ENCODE peak calls at places on chromosomes 16 and 17, in nine cellular contexts. One of them, this sample, is unnamed.

GRCh38 chr16:51629602-51630001 is 478.5 kb upstream of the SALL1 start:
- DNase-seq in vagina: no peak
- DNase-seq in HFFc6: no peak
- DNase-seq in progenitor cell of endocrine pancreas: no peak
- DNase-seq in RWPE1: no peak
- DNase-seq in glutamatergic neuron: no peak
- DNase-seq in left lung: no peak
- DNase-seq in AG04449: no peak
- DNase-seq in mucosa of descending colon: no peak
- DNase-seq in this sample: no peak

GRCh38 chr17:49819651-49820050 is 28.2 kb downstream of the TAC4 start:
- DNase-seq in vagina: no peak
- DNase-seq in HFFc6: no peak
- DNase-seq in progenitor cell of endocrine pancreas: no peak
- DNase-seq in RWPE1: no peak
- DNase-seq in glutamatergic neuron: no peak
- DNase-seq in left lung: no peak
- DNase-seq in AG04449: no peak
- DNase-seq in mucosa of descending colon: no peak
- DNase-seq in this sample: no peak

GRCh38 chr17:21245703-21246102 is 7.5 kb downstream of the NATD1 start:
- DNase-seq in vagina: no peak
- DNase-seq in HFFc6: no peak
- DNase-seq in progenitor cell of endocrine pancreas: no peak
- DNase-seq in RWPE1: no peak
- DNase-seq in glutamatergic neuron: no peak
- DNase-seq in left lung: no peak
- DNase-seq in AG04449: no peak
- DNase-seq in mucosa of descending colon: no peak
- DNase-seq in this sample: no peak

GRCh38 chr16:50396770-50397525 is 28.2 kb upstream of the BRD7 start:
- DNase-seq in vagina: peak
- DNase-seq in HFFc6: peak
- DNase-seq in progenitor cell of endocrine pancreas: no peak
- DNase-seq in RWPE1: peak
- DNase-seq in glutamatergic neuron: no peak
- DNase-seq in left lung: no peak
- DNase-seq in AG04449: no peak
- DNase-seq in mucosa of descending colon: no peak
- DNase-seq in this sample: no peak

GRCh38 chr16:4071686-4072561 is 44.3 kb downstream of the ADCY9 start:
- DNase-seq in vagina: no peak
- DNase-seq in HFFc6: no peak
- DNase-seq in progenitor cell of endocrine pancreas: no peak
- DNase-seq in RWPE1: no peak
- DNase-seq in glutamatergic neuron: no peak
- DNase-seq in left lung: no peak
- DNase-seq in AG04449: no peak
- DNase-seq in mucosa of descending colon: no peak
- DNase-seq in this sample: no peak

GRCh38 chr16:11325404-11326083 is 19.7 kb upstream of the RMI2 start:
- DNase-seq in vagina: no peak
- DNase-seq in HFFc6: no peak
- DNase-seq in progenitor cell of endocrine pancreas: no peak
- DNase-seq in RWPE1: no peak
- DNase-seq in glutamatergic neuron: no peak
- DNase-seq in left lung: no peak
- DNase-seq in AG04449: no peak
- DNase-seq in mucosa of descending colon: no peak
- DNase-seq in this sample: no peak

GRCh38 chr16:73304008-73304814 is 256.3 kb upstream of the ZFHX3 start:
- DNase-seq in vagina: no peak
- DNase-seq in HFFc6: no peak
- DNase-seq in progenitor cell of endocrine pancreas: no peak
- DNase-seq in RWPE1: no peak
- DNase-seq in glutamatergic neuron: no peak
- DNase-seq in left lung: no peak
- DNase-seq in AG04449: no peak
- DNase-seq in mucosa of descending colon: no peak
- DNase-seq in this sample: no peak

GRCh38 chr17:74404218-74404617 is 27.7 kb upstream of the GPRC5C start:
- DNase-seq in vagina: no peak
- DNase-seq in HFFc6: no peak
- DNase-seq in progenitor cell of endocrine pancreas: no peak
- DNase-seq in RWPE1: no peak
- DNase-seq in glutamatergic neuron: no peak
- DNase-seq in left lung: no peak
- DNase-seq in AG04449: no peak
- DNase-seq in mucosa of descending colon: no peak
- DNase-seq in this sample: no peak

GRCh38 chr17:48113201-48113676 is 5.7 kb downstream of the SNX11 start:
- DNase-seq in vagina: no peak
- DNase-seq in HFFc6: no peak
- DNase-seq in progenitor cell of endocrine pancreas: no peak
- DNase-seq in RWPE1: no peak
- DNase-seq in glutamatergic neuron: no peak
- DNase-seq in left lung: no peak
- DNase-seq in AG04449: no peak
- DNase-seq in mucosa of descending colon: no peak
- DNase-seq in this sample: no peak

GRCh38 chr16:88538366-88539060 is 31.7 kb upstream of the ZC3H18 start:
- DNase-seq in vagina: no peak
- DNase-seq in HFFc6: no peak
- DNase-seq in progenitor cell of endocrine pancreas: no peak
- DNase-seq in RWPE1: no peak
- DNase-seq in glutamatergic neuron: no peak
- DNase-seq in left lung: peak
- DNase-seq in AG04449: no peak
- DNase-seq in mucosa of descending colon: no peak
- DNase-seq in this sample: no peak

GRCh38 chr16:88535857-88536222 is 34.4 kb upstream of the ZC3H18 start:
- DNase-seq in vagina: no peak
- DNase-seq in HFFc6: no peak
- DNase-seq in progenitor cell of endocrine pancreas: no peak
- DNase-seq in RWPE1: no peak
- DNase-seq in glutamatergic neuron: no peak
- DNase-seq in left lung: no peak
- DNase-seq in AG04449: no peak
- DNase-seq in mucosa of descending colon: no peak
- DNase-seq in this sample: no peak

GRCh38 chr16:88536510-88536909 is 33.7 kb upstream of the ZC3H18 start:
- DNase-seq in vagina: no peak
- DNase-seq in HFFc6: no peak
- DNase-seq in progenitor cell of endocrine pancreas: no peak
- DNase-seq in RWPE1: no peak
- DNase-seq in glutamatergic neuron: no peak
- DNase-seq in left lung: peak
- DNase-seq in AG04449: no peak
- DNase-seq in mucosa of descending colon: no peak
- DNase-seq in this sample: no peak

GRCh38 chr16:88537864-88538263 is 32.3 kb upstream of the ZC3H18 start:
- DNase-seq in vagina: no peak
- DNase-seq in HFFc6: no peak
- DNase-seq in progenitor cell of endocrine pancreas: no peak
- DNase-seq in RWPE1: no peak
- DNase-seq in glutamatergic neuron: no peak
- DNase-seq in left lung: peak
- DNase-seq in AG04449: no peak
- DNase-seq in mucosa of descending colon: no peak
- DNase-seq in this sample: no peak

GRCh38 chr16:88536971-88537751 is 33.0 kb upstream of the ZC3H18 start:
- DNase-seq in vagina: no peak
- DNase-seq in HFFc6: no peak
- DNase-seq in progenitor cell of endocrine pancreas: no peak
- DNase-seq in RWPE1: peak
- DNase-seq in glutamatergic neuron: no peak
- DNase-seq in left lung: peak
- DNase-seq in AG04449: no peak
- DNase-seq in mucosa of descending colon: no peak
- DNase-seq in this sample: no peak
- TF ChIP-seq CTCF in vagina: no peak
- TF ChIP-seq CTCF in HFFc6: no peak
- TF ChIP-seq CTCF in progenitor cell of endocrine pancreas: peak
- TF ChIP-seq CTCF in RWPE1: peak
- TF ChIP-seq CTCF in glutamatergic neuron: no peak
- TF ChIP-seq CTCF in left lung: no peak
- TF ChIP-seq CTCF in AG04449: no peak
- TF ChIP-seq CTCF in mucosa of descending colon: no peak
- TF ChIP-seq CTCF in this sample: no peak

GRCh38 chr16:27229891-27230470 is 26.7 kb downstream of the KDM8 start:
- DNase-seq in vagina: no peak
- DNase-seq in HFFc6: no peak
- DNase-seq in progenitor cell of endocrine pancreas: no peak
- DNase-seq in RWPE1: no peak
- DNase-seq in glutamatergic neuron: no peak
- DNase-seq in left lung: peak
- DNase-seq in AG04449: no peak
- DNase-seq in mucosa of descending colon: no peak
- DNase-seq in this sample: no peak

GRCh38 chr16:27231692-27232060 is 28.4 kb downstream of the KDM8 start:
- DNase-seq in vagina: no peak
- DNase-seq in HFFc6: no peak
- DNase-seq in progenitor cell of endocrine pancreas: no peak
- DNase-seq in RWPE1: no peak
- DNase-seq in glutamatergic neuron: no peak
- DNase-seq in left lung: peak
- DNase-seq in AG04449: no peak
- DNase-seq in mucosa of descending colon: no peak
- DNase-seq in this sample: no peak

GRCh38 chr16:27228621-27229501 is 25.5 kb downstream of the KDM8 start:
- DNase-seq in vagina: no peak
- DNase-seq in HFFc6: no peak
- DNase-seq in progenitor cell of endocrine pancreas: no peak
- DNase-seq in RWPE1: no peak
- DNase-seq in glutamatergic neuron: peak
- DNase-seq in left lung: peak
- DNase-seq in AG04449: no peak
- DNase-seq in mucosa of descending colon: no peak
- DNase-seq in this sample: no peak

GRCh38 chr16:27232061-27232841 is 28.9 kb downstream of the KDM8 start:
- DNase-seq in vagina: no peak
- DNase-seq in HFFc6: no peak
- DNase-seq in progenitor cell of endocrine pancreas: no peak
- DNase-seq in RWPE1: no peak
- DNase-seq in glutamatergic neuron: no peak
- DNase-seq in left lung: no peak
- DNase-seq in AG04449: no peak
- DNase-seq in mucosa of descending colon: no peak
- DNase-seq in this sample: no peak

GRCh38 chr16:27230562-27230991 is 27.3 kb downstream of the KDM8 start:
- DNase-seq in vagina: no peak
- DNase-seq in HFFc6: no peak
- DNase-seq in progenitor cell of endocrine pancreas: no peak
- DNase-seq in RWPE1: no peak
- DNase-seq in glutamatergic neuron: no peak
- DNase-seq in left lung: peak
- DNase-seq in AG04449: no peak
- DNase-seq in mucosa of descending colon: peak
- DNase-seq in this sample: no peak
- TF ChIP-seq CTCF in vagina: no peak
- TF ChIP-seq CTCF in HFFc6: peak
- TF ChIP-seq CTCF in progenitor cell of endocrine pancreas: peak
- TF ChIP-seq CTCF in RWPE1: no peak
- TF ChIP-seq CTCF in glutamatergic neuron: no peak
- TF ChIP-seq CTCF in left lung: no peak
- TF ChIP-seq CTCF in AG04449: no peak
- TF ChIP-seq CTCF in mucosa of descending colon: peak
- TF ChIP-seq CTCF in this sample: no peak

GRCh38 chr16:85348921-85349334 is 236.7 kb upstream of the CIBAR2 start:
- DNase-seq in vagina: no peak
- DNase-seq in HFFc6: no peak
- DNase-seq in progenitor cell of endocrine pancreas: no peak
- DNase-seq in RWPE1: no peak
- DNase-seq in glutamatergic neuron: no peak
- DNase-seq in left lung: no peak
- DNase-seq in AG04449: no peak
- DNase-seq in mucosa of descending colon: no peak
- DNase-seq in this sample: no peak

GRCh38 chr16:85345129-85345639 is 232.9 kb upstream of the CIBAR2 start:
- DNase-seq in vagina: no peak
- DNase-seq in HFFc6: no peak
- DNase-seq in progenitor cell of endocrine pancreas: no peak
- DNase-seq in RWPE1: no peak
- DNase-seq in glutamatergic neuron: no peak
- DNase-seq in left lung: no peak
- DNase-seq in AG04449: no peak
- DNase-seq in mucosa of descending colon: no peak
- DNase-seq in this sample: no peak

GRCh38 chr16:85346404-85347212 is 234.3 kb upstream of the CIBAR2 start:
- DNase-seq in vagina: no peak
- DNase-seq in HFFc6: no peak
- DNase-seq in progenitor cell of endocrine pancreas: no peak
- DNase-seq in RWPE1: no peak
- DNase-seq in glutamatergic neuron: no peak
- DNase-seq in left lung: no peak
- DNase-seq in AG04449: no peak
- DNase-seq in mucosa of descending colon: no peak
- DNase-seq in this sample: no peak

GRCh38 chr16:85348065-85348840 is 236.0 kb upstream of the CIBAR2 start:
- DNase-seq in vagina: no peak
- DNase-seq in HFFc6: no peak
- DNase-seq in progenitor cell of endocrine pancreas: no peak
- DNase-seq in RWPE1: no peak
- DNase-seq in glutamatergic neuron: no peak
- DNase-seq in left lung: no peak
- DNase-seq in AG04449: no peak
- DNase-seq in mucosa of descending colon: no peak
- DNase-seq in this sample: no peak

GRCh38 chr16:85347213-85347591 is 234.9 kb upstream of the CIBAR2 start:
- DNase-seq in vagina: no peak
- DNase-seq in HFFc6: no peak
- DNase-seq in progenitor cell of endocrine pancreas: no peak
- DNase-seq in RWPE1: no peak
- DNase-seq in glutamatergic neuron: no peak
- DNase-seq in left lung: peak
- DNase-seq in AG04449: no peak
- DNase-seq in mucosa of descending colon: peak
- DNase-seq in this sample: no peak
- TF ChIP-seq CTCF in vagina: peak
- TF ChIP-seq CTCF in HFFc6: peak
- TF ChIP-seq CTCF in progenitor cell of endocrine pancreas: peak
- TF ChIP-seq CTCF in RWPE1: no peak
- TF ChIP-seq CTCF in glutamatergic neuron: peak
- TF ChIP-seq CTCF in left lung: no peak
- TF ChIP-seq CTCF in AG04449: peak
- TF ChIP-seq CTCF in mucosa of descending colon: no peak
- TF ChIP-seq CTCF in this sample: peak

GRCh38 chr16:35011-35775 is 18.2 kb downstream of the POLR3K start:
- DNase-seq in vagina: no peak
- DNase-seq in HFFc6: no peak
- DNase-seq in progenitor cell of endocrine pancreas: no peak
- DNase-seq in RWPE1: no peak
- DNase-seq in glutamatergic neuron: no peak
- DNase-seq in left lung: peak
- DNase-seq in AG04449: no peak
- DNase-seq in mucosa of descending colon: no peak
- DNase-seq in this sample: no peak
- TF ChIP-seq CTCF in vagina: no peak
- TF ChIP-seq CTCF in HFFc6: no peak
- TF ChIP-seq CTCF in progenitor cell of endocrine pancreas: no peak
- TF ChIP-seq CTCF in RWPE1: no peak
- TF ChIP-seq CTCF in glutamatergic neuron: no peak
- TF ChIP-seq CTCF in left lung: no peak
- TF ChIP-seq CTCF in AG04449: no peak
- TF ChIP-seq CTCF in mucosa of descending colon: no peak
- TF ChIP-seq CTCF in this sample: no peak